ENCODE peak calls at places on chromosomes 13 and 19, in four cellular contexts. X is choroid plexus epithelial cell, N is left lung, W is hypothalamus. Z is an unnamed sample.

GRCh38 chr19:15502264-15502663 is 6.1 kb upstream of the CYP4F22 start:
- DNase-seq in X (no peak), N (no peak), W (no peak), Z (no peak)

GRCh38 chr19:11821474-11821873 is 7.4 kb downstream of the ZNF440 start:
- DNase-seq in X (peak), N (no peak), W (no peak), Z (no peak)

GRCh38 chr13:97004886-97005285 is 10.6 kb upstream of the OXGR1 start:
- DNase-seq in X (no peak), N (no peak), W (no peak), Z (no peak)

GRCh38 chr19:3283886-3284657 is 59.6 kb downstream of the CELF5 start:
- DNase-seq in X (no peak), N (no peak), W (no peak), Z (no peak)

GRCh38 chr13:95643009-95643408 is 1.5 kb downstream of the DZIP1 start:
- DNase-seq in X (no peak), N (no peak), W (no peak), Z (peak)

GRCh38 chr19:29805026-29805925 is 6.5 kb upstream of the CCNE1 start:
- DNase-seq in X (no peak), N (no peak), W (no peak), Z (peak)

GRCh38 chr19:51387924-51388389 is at the start of gene LIM2:
- DNase-seq in X (no peak), N (no peak), W (no peak), Z (no peak)

GRCh38 chr13:59024434-59024833 is 1139.3 kb downstream of the DIAPH3 start:
- DNase-seq in X (peak), N (no peak), W (no peak), Z (peak)

GRCh38 chr19:35268546-35269424 is at the start of gene USF2:
- DNase-seq in X (peak), N (peak), W (peak), Z (peak)

GRCh38 chr13:83019986-83020385 is 862.3 kb downstream of the SLITRK1 start:
- DNase-seq in X (no peak), N (no peak), W (no peak), Z (no peak)

GRCh38 chr13:49348748-49349147 is 95.1 kb downstream of the CAB39L start:
- DNase-seq in X (no peak), N (no peak), W (no peak), Z (no peak)

GRCh38 chr19:50792246-50792851 is 2.1 kb downstream of the ACP4 start:
- DNase-seq in X (no peak), N (no peak), W (no peak), Z (no peak)

GRCh38 chr13:32905063-32905863 is 111.0 kb upstream of the KL start:
- DNase-seq in X (peak), N (no peak), W (no peak), Z (no peak)

GRCh38 chr13:90533866-90534265 is 813.6 kb upstream of the MIR17HG start:
- DNase-seq in X (no peak), N (no peak), W (no peak), Z (no peak)

GRCh38 chr13:50711449-50711848 is 132.0 kb downstream of the DLEU7 start:
- DNase-seq in X (no peak), N (no peak), W (no peak), Z (no peak)

GRCh38 chr19:9819590-9819898 is 665 bp upstream of the FBXL12 start:
- DNase-seq in X (no peak), N (no peak), W (no peak), Z (no peak)

GRCh38 chr13:99972190-99972731 is 694 bp upstream of the ZIC5 start:
- DNase-seq in X (no peak), N (no peak), W (no peak), Z (no peak)

GRCh38 chr19:42455621-42456081 is 12.9 kb upstream of the CXCL17 start:
- DNase-seq in X (no peak), N (no peak), W (no peak), Z (no peak)

GRCh38 chr19:40599331-40600085 is 1.7 kb upstream of the LTBP4 start:
- DNase-seq in X (no peak), N (no peak), W (no peak), Z (no peak)

GRCh38 chr19:45311640-45312039 is 11.0 kb downstream of the CKM start:
- DNase-seq in X (no peak), N (no peak), W (no peak), Z (no peak)

GRCh38 chr19:33396701-33397535 is 23.4 kb downstream of the CEBPG start:
- DNase-seq in X (no peak), N (peak), W (no peak), Z (no peak)

GRCh38 chr13:73578251-73578875 is 519.6 kb downstream of the KLF5 start:
- DNase-seq in X (peak), N (no peak), W (no peak), Z (no peak)

GRCh38 chr13:95176611-95177259 is 124.5 kb downstream of the ABCC4 start:
- DNase-seq in X (peak), N (no peak), W (no peak), Z (peak)

GRCh38 chr13:91406619-91407018 is 8.2 kb downstream of the GPC5 start:
- DNase-seq in X (peak), N (no peak), W (no peak), Z (peak)

GRCh38 chr13:95418946-95419345 is 117.7 kb upstream of the ABCC4 start:
- DNase-seq in X (no peak), N (no peak), W (no peak), Z (no peak)

Z was measured in mesenchymal stem cell.